ENCODE peak calls at places on chromosomes 13 and 19, in five cellular contexts. One of them, this sample, is unnamed.

GRCh38 chr13:47764817-47765216 is 236.3 kb downstream of the SUCLA2 start:
- DNase-seq in psoas muscle: no peak
- DNase-seq in esophagus squamous epithelium: no peak
- DNase-seq in tibial nerve: no peak
- DNase-seq in uterus: no peak
- DNase-seq in this sample: no peak

GRCh38 chr13:103386341-103386740 is 320.1 kb upstream of the SLC10A2 start:
- DNase-seq in psoas muscle: no peak
- DNase-seq in esophagus squamous epithelium: no peak
- DNase-seq in tibial nerve: no peak
- DNase-seq in uterus: no peak
- DNase-seq in this sample: no peak

GRCh38 chr19:20661150-20661819 is at the start of gene ZNF626:
- DNase-seq in tibial nerve: peak
- DNase-seq in psoas muscle: peak
- DNase-seq in uterus: peak
- DNase-seq in esophagus squamous epithelium: peak
- DNase-seq in this sample: peak

GRCh38 chr19:17889609-17890214 is 18.0 kb downstream of the SLC5A5 start:
- DNase-seq in tibial nerve: no peak
- DNase-seq in psoas muscle: no peak
- DNase-seq in uterus: no peak
- DNase-seq in esophagus squamous epithelium: no peak
- DNase-seq in this sample: no peak

GRCh38 chr19:42022616-42023015 is 28.6 kb upstream of the ATP1A3 start:
- DNase-seq in esophagus squamous epithelium: no peak
- DNase-seq in uterus: no peak
- DNase-seq in psoas muscle: peak
- DNase-seq in tibial nerve: no peak
- DNase-seq in this sample: no peak

GRCh38 chr19:15629003-15629880 is 11.5 kb upstream of the CYP4F3 start:
- DNase-seq in esophagus squamous epithelium: peak
- DNase-seq in uterus: peak
- DNase-seq in psoas muscle: peak
- DNase-seq in tibial nerve: peak
- DNase-seq in this sample: peak

GRCh38 chr19:4368128-4368820 is 24.9 kb downstream of the MPND start:
- DNase-seq in tibial nerve: no peak
- DNase-seq in psoas muscle: peak
- DNase-seq in uterus: peak
- DNase-seq in esophagus squamous epithelium: no peak
- DNase-seq in this sample: no peak

GRCh38 chr19:16527971-16528521 is 14.2 kb downstream of the CHERP start:
- DNase-seq in uterus: no peak
- DNase-seq in esophagus squamous epithelium: no peak
- DNase-seq in psoas muscle: no peak
- DNase-seq in tibial nerve: no peak
- DNase-seq in this sample: no peak

GRCh38 chr13:30892966-30893365 is 13.1 kb upstream of the MEDAG start:
- DNase-seq in psoas muscle: peak
- DNase-seq in uterus: peak
- DNase-seq in tibial nerve: peak
- DNase-seq in esophagus squamous epithelium: no peak
- DNase-seq in this sample: no peak

GRCh38 chr13:91813255-91813654 is 414.8 kb downstream of the GPC5 start:
- DNase-seq in uterus: no peak
- DNase-seq in tibial nerve: no peak
- DNase-seq in esophagus squamous epithelium: no peak
- DNase-seq in psoas muscle: no peak
- DNase-seq in this sample: no peak

GRCh38 chr19:31352296-31352781 is 3.1 kb upstream of the TSHZ3 start:
- DNase-seq in psoas muscle: no peak
- DNase-seq in uterus: no peak
- DNase-seq in tibial nerve: no peak
- DNase-seq in esophagus squamous epithelium: no peak
- DNase-seq in this sample: no peak

GRCh38 chr19:4077800-4078683 is 11.3 kb upstream of the ZBTB7A start:
- DNase-seq in tibial nerve: peak
- DNase-seq in uterus: peak
- DNase-seq in psoas muscle: peak
- DNase-seq in esophagus squamous epithelium: no peak
- DNase-seq in this sample: no peak

GRCh38 chr13:24281188-24282008 is 28.0 kb upstream of the C1QTNF9 start:
- DNase-seq in tibial nerve: no peak
- DNase-seq in psoas muscle: no peak
- DNase-seq in esophagus squamous epithelium: no peak
- DNase-seq in uterus: no peak
- DNase-seq in this sample: no peak

GRCh38 chr13:72853000-72853399 is 71.1 kb downstream of the PIBF1 start:
- DNase-seq in tibial nerve: no peak
- DNase-seq in esophagus squamous epithelium: no peak
- DNase-seq in uterus: no peak
- DNase-seq in psoas muscle: no peak
- DNase-seq in this sample: no peak

GRCh38 chr13:32056316-32056715 is 24.7 kb downstream of the FRY start:
- DNase-seq in psoas muscle: no peak
- DNase-seq in esophagus squamous epithelium: no peak
- DNase-seq in uterus: no peak
- DNase-seq in tibial nerve: no peak
- DNase-seq in this sample: no peak

GRCh38 chr19:57934820-57935665 is at the start of gene ZNF418:
- DNase-seq in psoas muscle: peak
- DNase-seq in tibial nerve: peak
- DNase-seq in uterus: peak
- DNase-seq in esophagus squamous epithelium: no peak
- DNase-seq in this sample: peak

DNA sequence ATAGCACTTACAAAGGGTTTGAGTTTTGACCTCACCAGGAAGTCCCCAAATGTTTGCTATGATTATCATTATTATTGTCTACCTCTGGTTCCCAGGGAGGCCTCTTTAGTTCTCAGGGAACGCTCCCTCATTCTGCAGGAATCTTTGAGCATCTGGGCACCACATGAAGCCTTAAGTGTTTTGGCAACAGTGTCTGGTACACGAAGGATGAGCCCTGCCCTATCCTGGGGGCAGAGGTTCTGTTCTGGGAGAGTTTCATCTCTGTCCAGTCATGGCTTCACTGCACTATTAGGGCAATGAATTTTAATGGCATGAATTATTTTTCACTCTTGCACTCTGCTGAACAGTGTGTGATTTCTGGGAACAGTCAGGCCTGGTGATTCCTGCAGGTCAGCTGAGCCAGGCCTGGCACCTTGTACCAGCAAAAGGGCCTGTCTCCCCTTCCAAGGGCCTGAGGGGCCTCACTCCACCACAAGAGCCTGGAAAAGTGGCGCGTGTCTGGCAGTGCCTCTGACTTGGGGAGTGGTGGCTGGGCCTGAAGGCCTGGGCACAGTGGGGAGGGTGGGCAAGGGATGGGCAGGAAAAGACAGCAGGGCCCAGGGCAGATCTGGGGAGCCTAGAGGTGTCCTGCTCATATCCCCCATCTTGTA is 4.6 kb downstream of the FAM187B start:
- DNase-seq in psoas muscle: no peak
- DNase-seq in uterus: no peak
- DNase-seq in tibial nerve: no peak
- DNase-seq in esophagus squamous epithelium: no peak
- DNase-seq in this sample: no peak
- TF ChIP-seq CTCF in psoas muscle: no peak
- TF ChIP-seq CTCF in uterus: no peak
- TF ChIP-seq CTCF in tibial nerve: no peak
- TF ChIP-seq CTCF in esophagus squamous epithelium: no peak
- TF ChIP-seq CTCF in this sample: no peak

GRCh38 chr13:36850790-36851438 is 31.9 kb downstream of the RFXAP start:
- DNase-seq in psoas muscle: no peak
- DNase-seq in esophagus squamous epithelium: no peak
- DNase-seq in tibial nerve: no peak
- DNase-seq in uterus: no peak
- DNase-seq in this sample: no peak

GRCh38 chr13:36847541-36848045 is 28.6 kb downstream of the RFXAP start:
- DNase-seq in uterus: no peak
- DNase-seq in esophagus squamous epithelium: no peak
- DNase-seq in tibial nerve: no peak
- DNase-seq in psoas muscle: no peak
- DNase-seq in this sample: peak

DNA sequence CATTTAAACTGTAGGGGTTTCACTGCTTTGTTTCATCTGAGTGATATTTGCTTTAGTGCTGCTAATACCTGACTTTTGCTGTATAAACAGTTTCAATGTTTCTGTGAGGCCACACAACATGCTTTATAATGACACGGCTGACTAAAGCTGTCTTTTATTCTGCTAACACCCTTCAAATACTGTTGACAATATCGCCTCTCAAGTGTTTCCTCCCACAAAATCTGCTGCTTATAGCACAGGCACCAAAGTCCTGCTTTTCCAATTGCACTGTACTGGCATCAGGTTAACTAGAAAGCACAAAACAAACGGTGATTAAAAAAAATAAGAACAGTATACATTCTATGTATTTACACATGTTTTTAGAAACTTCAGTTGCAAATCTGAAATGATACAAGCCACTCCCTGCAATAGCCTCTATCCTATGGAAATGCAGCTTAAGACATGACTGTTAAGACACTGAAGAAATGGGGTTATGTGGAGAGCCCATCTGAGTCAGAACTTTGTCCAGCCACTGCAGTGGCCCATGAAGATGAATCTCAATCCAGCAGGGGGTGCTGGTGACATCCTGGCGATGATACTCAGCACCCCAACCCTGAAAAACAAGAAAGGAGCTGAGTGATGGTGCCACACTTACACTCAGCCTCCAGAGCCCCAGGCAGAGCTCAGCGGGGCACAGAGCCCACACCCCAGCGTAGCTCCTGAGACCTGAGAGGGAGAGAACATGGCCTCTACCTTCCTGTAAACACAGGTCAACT is 29.4 kb downstream of the RFXAP start:
- DNase-seq in tibial nerve: no peak
- DNase-seq in uterus: no peak
- DNase-seq in psoas muscle: no peak
- DNase-seq in esophagus squamous epithelium: no peak
- DNase-seq in this sample: no peak
- TF ChIP-seq CTCF in tibial nerve: no peak
- TF ChIP-seq CTCF in uterus: no peak
- TF ChIP-seq CTCF in psoas muscle: no peak
- TF ChIP-seq CTCF in esophagus squamous epithelium: no peak
- TF ChIP-seq CTCF in this sample: no peak

DNA sequence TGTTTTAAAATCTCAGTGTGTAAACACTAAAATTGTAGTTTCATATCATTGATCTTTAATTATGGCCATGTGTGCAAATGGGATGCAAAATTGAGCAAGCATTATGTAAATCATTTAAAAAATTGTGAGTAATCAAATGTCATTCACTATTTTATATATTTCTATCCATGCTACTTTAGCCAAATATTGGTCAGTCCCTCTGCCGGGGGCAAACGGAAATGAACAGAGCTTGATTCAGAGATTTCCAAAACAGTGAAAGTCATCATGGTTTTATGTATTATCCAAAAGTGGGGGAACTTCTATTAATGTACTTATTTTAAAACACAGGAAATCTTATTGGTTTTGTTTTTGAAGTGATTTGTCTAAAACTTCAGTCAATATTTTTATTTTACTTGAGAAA is 219.1 kb downstream of the IRS2 start:
- DNase-seq in esophagus squamous epithelium: no peak
- DNase-seq in tibial nerve: no peak
- DNase-seq in psoas muscle: no peak
- DNase-seq in uterus: no peak
- DNase-seq in this sample: no peak
- TF ChIP-seq CTCF in esophagus squamous epithelium: no peak
- TF ChIP-seq CTCF in tibial nerve: no peak
- TF ChIP-seq CTCF in psoas muscle: no peak
- TF ChIP-seq CTCF in uterus: no peak
- TF ChIP-seq CTCF in this sample: no peak

GRCh38 chr13:61954092-61954491 is 538.4 kb upstream of the PCDH20 start:
- DNase-seq in tibial nerve: no peak
- DNase-seq in psoas muscle: no peak
- DNase-seq in uterus: no peak
- DNase-seq in esophagus squamous epithelium: no peak
- DNase-seq in this sample: no peak
- TF ChIP-seq CTCF in tibial nerve: no peak
- TF ChIP-seq CTCF in psoas muscle: no peak
- TF ChIP-seq CTCF in uterus: no peak
- TF ChIP-seq CTCF in esophagus squamous epithelium: no peak
- TF ChIP-seq CTCF in this sample: no peak

This sample was measured in prostate gland.